ENCODE peak calls at places on chromosomes 7 and 10, in nine cellular contexts. One of them, this sample, is unnamed.

GRCh38 chr10:48838830-48839229 is 100.8 kb downstream of the LRRC18 start:
- DNase-seq in DMS 273 treated with DMSO at 0.1 percent for 48 hours: no peak
- DNase-seq in EH: no peak
- DNase-seq in activated naive CD4-positive, alpha-beta T cell: no peak
- DNase-seq in upper lobe of right lung: no peak
- DNase-seq in A549: no peak
- DNase-seq in HFF-Myc: no peak
- DNase-seq in HT1080: no peak
- DNase-seq in NCI-H2171 treated with DMSO at 0.1 percent for 48 hours: no peak
- DNase-seq in this sample: no peak

GRCh38 chr10:94108200-94108599 is 114.5 kb downstream of the PLCE1 start:
- DNase-seq in A549: peak; percentile 35
- DNase-seq in HT1080: peak; percentile 93
- DNase-seq in HFF-Myc: no peak
- DNase-seq in DMS 273 treated with DMSO at 0.1 percent for 48 hours: no peak
- DNase-seq in upper lobe of right lung: no peak
- DNase-seq in NCI-H2171 treated with DMSO at 0.1 percent for 48 hours: no peak
- DNase-seq in activated naive CD4-positive, alpha-beta T cell: no peak
- DNase-seq in EH: peak; percentile 89
- DNase-seq in this sample: no peak

GRCh38 chr7:111855842-111856227 is 293.5 kb upstream of the IMMP2L start:
- DNase-seq in activated naive CD4-positive, alpha-beta T cell: no peak
- DNase-seq in NCI-H2171 treated with DMSO at 0.1 percent for 48 hours: peak; percentile 48
- DNase-seq in DMS 273 treated with DMSO at 0.1 percent for 48 hours: peak; percentile 60
- DNase-seq in HT1080: no peak
- DNase-seq in HFF-Myc: no peak
- DNase-seq in upper lobe of right lung: no peak
- DNase-seq in A549: peak; percentile 17
- DNase-seq in EH: peak; percentile 37
- DNase-seq in this sample: no peak

GRCh38 chr10:127563718-127564553 is 14.8 kb downstream of the NPS start:
- DNase-seq in DMS 273 treated with DMSO at 0.1 percent for 48 hours: no peak
- DNase-seq in NCI-H2171 treated with DMSO at 0.1 percent for 48 hours: no peak
- DNase-seq in activated naive CD4-positive, alpha-beta T cell: no peak
- DNase-seq in upper lobe of right lung: peak; percentile 79
- DNase-seq in HFF-Myc: no peak
- DNase-seq in EH: no peak
- DNase-seq in A549: peak; percentile 19
- DNase-seq in HT1080: no peak
- DNase-seq in this sample: no peak

GRCh38 chr7:123220396-123220795 is 20.6 kb upstream of the SLC13A1 start:
- DNase-seq in NCI-H2171 treated with DMSO at 0.1 percent for 48 hours: no peak
- DNase-seq in upper lobe of right lung: no peak
- DNase-seq in DMS 273 treated with DMSO at 0.1 percent for 48 hours: no peak
- DNase-seq in EH: no peak
- DNase-seq in HFF-Myc: no peak
- DNase-seq in HT1080: no peak
- DNase-seq in activated naive CD4-positive, alpha-beta T cell: no peak
- DNase-seq in A549: no peak
- DNase-seq in this sample: no peak

GRCh38 chr7:95213809-95214492 is 110.4 kb downstream of the PON1 start:
- DNase-seq in DMS 273 treated with DMSO at 0.1 percent for 48 hours: no peak
- DNase-seq in NCI-H2171 treated with DMSO at 0.1 percent for 48 hours: no peak
- DNase-seq in EH: peak; percentile 5
- DNase-seq in upper lobe of right lung: no peak
- DNase-seq in activated naive CD4-positive, alpha-beta T cell: no peak
- DNase-seq in HT1080: peak; percentile 50
- DNase-seq in A549: peak; percentile 13
- DNase-seq in HFF-Myc: no peak
- DNase-seq in this sample: peak; percentile 75

GRCh38 chr7:12646139-12646538 is 41.3 kb upstream of the ARL4A start:
- DNase-seq in HT1080: peak; percentile 3
- DNase-seq in A549: no peak
- DNase-seq in DMS 273 treated with DMSO at 0.1 percent for 48 hours: no peak
- DNase-seq in upper lobe of right lung: no peak
- DNase-seq in EH: peak; percentile 85
- DNase-seq in NCI-H2171 treated with DMSO at 0.1 percent for 48 hours: no peak
- DNase-seq in activated naive CD4-positive, alpha-beta T cell: no peak
- DNase-seq in HFF-Myc: no peak
- DNase-seq in this sample: no peak

GRCh38 chr10:119737827-119738226 is 12.0 kb downstream of the INPP5F start:
- DNase-seq in NCI-H2171 treated with DMSO at 0.1 percent for 48 hours: no peak
- DNase-seq in upper lobe of right lung: no peak
- DNase-seq in EH: peak; percentile 88
- DNase-seq in HFF-Myc: peak; percentile 63
- DNase-seq in DMS 273 treated with DMSO at 0.1 percent for 48 hours: no peak
- DNase-seq in activated naive CD4-positive, alpha-beta T cell: no peak
- DNase-seq in HT1080: peak; percentile 87
- DNase-seq in A549: peak; percentile 81
- DNase-seq in this sample: no peak

GRCh38 chr7:20220293-20220755 is 3.1 kb upstream of the MACC1 start:
- DNase-seq in DMS 273 treated with DMSO at 0.1 percent for 48 hours: no peak
- DNase-seq in EH: no peak
- DNase-seq in upper lobe of right lung: no peak
- DNase-seq in A549: no peak
- DNase-seq in activated naive CD4-positive, alpha-beta T cell: no peak
- DNase-seq in NCI-H2171 treated with DMSO at 0.1 percent for 48 hours: no peak
- DNase-seq in HFF-Myc: no peak
- DNase-seq in HT1080: no peak
- DNase-seq in this sample: no peak

This sample was measured in sigmoid colon.